ENCODE peak calls at places on chromosomes 7 and 10, in six cellular contexts. V, J, Q, D, A and U are unnamed samples.

GRCh38 chr7:150458756-150459155 is 8.3 kb downstream of the GIMAP8 start:
- DNase-seq in V (no peak), J (no peak), D (no peak), A (no peak), Q (no peak), U (no peak)

GRCh38 chr10:35667971-35668370 is 25.9 kb upstream of the FZD8 start:
- DNase-seq in V (no peak), Q (no peak), J (no peak), A (no peak), D (no peak), U (no peak)

GRCh38 chr7:134293029-134293740 is 23.5 kb downstream of the SLC35B4 start:
- DNase-seq in D (no peak), Q (no peak), J (no peak), V (no peak), A (peak), U (peak)

GRCh38 chr10:65931291-65932080 is 994.4 kb upstream of the LRRTM3 start:
- DNase-seq in D (no peak), V (no peak), A (no peak), Q (no peak), J (no peak), U (no peak)

GRCh38 chr10:29584436-29584835 is 50.3 kb downstream of the SVIL start:
- DNase-seq in J (no peak), Q (no peak), V (no peak), A (no peak), D (no peak), U (no peak)

GRCh38 chr7:1164436-1164835 is 4.4 kb upstream of the ZFAND2A start:
- DNase-seq in V (no peak), A (no peak), J (no peak), Q (no peak), D (no peak), U (no peak)

GRCh38 chr10:96619803-96620773 is 33.3 kb upstream of the TM9SF3 start:
- DNase-seq in Q (no peak), V (no peak), J (peak), D (no peak), A (no peak), U (no peak)

GRCh38 chr7:37160656-37161055 is 288.0 kb downstream of the ELMO1 start:
- DNase-seq in A (no peak), J (no peak), V (no peak), Q (no peak), D (no peak), U (no peak)

GRCh38 chr7:93890041-93890463 is 501 bp downstream of the TFPI2 start:
- DNase-seq in J (peak), V (no peak), D (no peak), A (no peak), Q (peak), U (peak)

GRCh38 chr7:27189560-27190283 is 4.7 kb upstream of the HOXA11 start:
- DNase-seq in J (no peak), Q (no peak), D (no peak), V (no peak), A (peak), U (no peak)

GRCh38 chr7:156669035-156669828 is 28.7 kb downstream of the RNF32 start:
- DNase-seq in D (no peak), A (no peak), V (no peak), Q (no peak), J (no peak), U (no peak)

GRCh38 chr10:63103971-63104409 is 29.1 kb upstream of the NRBF2 start:
- DNase-seq in D (no peak), Q (no peak), J (no peak), A (no peak), V (no peak), U (no peak)

GRCh38 chr10:129969528-129970264 is 5.6 kb upstream of the EBF3 start:
- DNase-seq in D (no peak), J (no peak), Q (no peak), A (no peak), V (no peak), U (no peak)

GRCh38 chr7:114554781-114555537 is 140.3 kb downstream of the FOXP2 start:
- DNase-seq in V (no peak), A (no peak), Q (no peak), J (peak), D (no peak), U (peak)

GRCh38 chr10:84588971-84589370 is 260.6 kb downstream of the CCSER2 start:
- DNase-seq in Q (no peak), J (no peak), V (no peak), A (no peak), D (no peak), U (no peak)

DNA sequence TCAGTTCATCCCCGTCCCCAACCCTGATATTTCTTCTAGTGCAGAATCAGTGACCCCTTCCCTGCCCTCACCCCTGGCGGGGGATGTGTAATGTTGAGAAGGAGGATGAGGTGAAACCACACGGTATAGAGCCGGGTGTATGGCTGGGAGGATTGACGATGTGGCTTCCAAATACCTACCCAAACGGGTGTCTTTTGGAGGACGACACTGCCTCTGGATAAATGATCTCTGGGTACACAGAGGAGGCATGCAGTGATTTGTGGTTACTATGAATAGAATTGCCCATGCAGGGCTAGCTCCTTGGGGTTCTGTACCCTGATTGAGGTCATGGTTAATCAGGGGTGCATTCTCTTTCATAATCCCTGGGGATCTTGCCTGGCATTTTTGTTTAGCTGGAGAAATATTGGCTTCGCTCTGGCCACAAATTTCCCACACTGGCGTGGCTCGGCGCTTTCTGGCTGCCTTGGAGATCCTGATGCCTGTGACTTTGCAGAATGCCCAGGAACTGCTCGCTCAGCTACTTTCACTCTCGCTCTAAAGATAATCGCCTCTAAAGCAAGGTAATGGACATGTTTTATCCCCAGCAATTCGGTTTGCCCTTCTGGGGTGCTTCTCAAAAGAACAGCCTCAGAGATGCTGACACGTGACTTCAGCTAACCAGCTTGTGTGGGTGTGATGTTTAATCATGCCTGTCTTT is 89.3 kb downstream of the RBM20 start:
- DNase-seq in J (peak), Q (no peak), V (no peak), A (peak), D (no peak), U (no peak)
- TF ChIP-seq CTCF in J (no peak), Q (no peak), V (no peak), A (no peak), D (no peak), U (no peak)

DNA sequence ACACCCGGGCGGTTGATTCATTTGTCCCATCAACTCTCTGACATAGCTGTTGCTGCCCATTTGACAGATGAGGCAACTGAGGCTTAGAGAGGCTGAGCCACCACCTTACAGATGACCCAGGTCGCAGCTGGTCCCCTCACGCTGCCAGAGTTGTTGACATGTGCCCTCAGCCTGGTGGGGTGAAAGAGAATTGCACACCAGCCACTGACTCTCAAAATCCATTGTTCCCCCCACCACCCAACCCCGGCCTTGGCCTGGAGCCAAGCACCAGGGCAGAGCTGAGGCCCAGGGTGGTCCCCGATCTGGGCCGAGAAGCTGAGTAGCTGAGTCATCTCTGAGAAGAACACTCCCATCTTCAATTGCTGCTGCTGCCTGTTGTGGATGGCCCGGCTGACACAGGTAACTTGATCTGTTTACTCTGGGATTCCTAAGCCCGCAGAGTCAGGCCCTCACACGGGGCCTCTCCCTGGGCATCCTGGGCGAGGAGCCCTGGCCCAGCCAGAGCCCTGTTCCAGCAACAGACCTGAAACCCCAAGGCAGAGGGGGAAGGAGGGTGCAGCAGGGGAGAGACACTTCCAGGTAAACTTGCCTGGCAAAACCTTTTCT is 27.5 kb downstream of the PVRIG start:
- DNase-seq in Q (no peak), A (no peak), J (peak), D (peak), V (peak), U (no peak)
- TF ChIP-seq CTCF in Q (no peak), A (no peak), J (peak), D (no peak), V (no peak), U (no peak)

DNA sequence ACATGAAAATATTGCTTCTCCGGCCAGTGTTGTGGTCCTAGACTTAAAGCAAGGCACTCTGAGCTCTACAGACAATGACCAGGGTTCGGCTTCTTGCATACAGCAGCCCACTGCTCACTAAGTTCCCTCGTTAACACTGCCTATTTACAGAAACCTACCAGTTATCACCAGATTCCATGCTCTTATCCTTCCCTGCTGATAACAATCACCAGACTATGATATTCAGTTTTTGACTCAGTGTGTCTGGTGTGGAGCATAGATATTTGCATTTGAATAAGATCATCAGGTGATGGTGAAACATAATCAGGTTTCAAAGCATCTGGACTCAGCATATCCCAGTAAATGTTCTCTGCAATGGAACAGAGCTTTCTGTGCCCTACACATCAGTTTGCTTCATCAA is 182.3 kb downstream of the SNX13 start:
- DNase-seq in Q (no peak), A (no peak), D (no peak), V (no peak), J (no peak), U (no peak)
- TF ChIP-seq CTCF in Q (no peak), A (no peak), D (no peak), V (no peak), J (no peak), U (no peak)

GRCh38 chr10:48535416-48536225 is 69.3 kb downstream of the ARHGAP22 start:
- DNase-seq in J (no peak), Q (no peak), A (peak), D (no peak), V (no peak), U (no peak)
- TF ChIP-seq CTCF in J (no peak), Q (no peak), A (no peak), D (no peak), V (peak), U (peak)

GRCh38 chr10:75724047-75724446 is 292.6 kb downstream of the LRMDA start:
- DNase-seq in D (no peak), A (no peak), V (no peak), Q (no peak), J (no peak), U (no peak)

GRCh38 chr10:75723319-75723965 is 292.0 kb downstream of the LRMDA start:
- DNase-seq in D (no peak), A (no peak), J (no peak), V (no peak), Q (no peak), U (no peak)

GRCh38 chr10:75718996-75719395 is 287.6 kb downstream of the LRMDA start:
- DNase-seq in D (no peak), J (peak), Q (no peak), V (no peak), A (no peak), U (no peak)

GRCh38 chr10:75726522-75727493 is 295.4 kb downstream of the LRMDA start:
- DNase-seq in V (no peak), Q (no peak), D (no peak), J (no peak), A (no peak), U (no peak)

DNA sequence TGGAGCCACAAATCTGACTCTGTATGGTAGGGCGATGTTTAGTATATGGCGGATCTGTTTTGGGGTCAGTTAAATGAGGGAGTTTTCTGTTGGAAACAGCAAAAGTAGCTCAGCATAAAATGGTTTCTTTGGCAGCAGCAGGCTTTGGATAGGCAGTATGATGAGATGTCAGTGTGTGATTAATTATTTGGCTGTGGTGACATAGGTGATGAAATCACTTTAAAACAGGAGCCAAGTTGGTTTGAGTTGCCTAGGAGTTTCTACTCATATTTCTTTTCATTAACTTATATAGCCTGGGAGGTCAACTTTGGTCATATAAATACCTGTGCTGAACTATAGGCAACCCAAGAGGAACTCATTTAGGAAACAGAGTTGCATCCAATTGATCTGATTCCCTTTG is 291.2 kb downstream of the LRMDA start:
- DNase-seq in D (no peak), Q (no peak), J (no peak), V (no peak), A (no peak), U (no peak)
- TF ChIP-seq CTCF in D (no peak), Q (no peak), J (no peak), V (no peak), A (no peak), U (no peak)

GRCh38 chr10:6012506-6012905 is 35.2 kb upstream of the IL15RA start:
- DNase-seq in Q (no peak), D (no peak), A (peak), V (no peak), J (no peak), U (no peak)

GRCh38 chr10:6011558-6011957 is 34.2 kb upstream of the IL15RA start:
- DNase-seq in Q (no peak), D (no peak), J (no peak), A (peak), V (no peak), U (no peak)

GRCh38 chr10:6009961-6010360 is 32.6 kb upstream of the IL15RA start:
- DNase-seq in Q (no peak), A (no peak), V (no peak), J (no peak), D (no peak), U (no peak)

GRCh38 chr10:6009159-6009558 is 31.8 kb upstream of the IL15RA start:
- DNase-seq in V (peak), A (no peak), Q (no peak), J (peak), D (no peak), U (no peak)

GRCh38 chr10:6010569-6010968 is 33.2 kb upstream of the IL15RA start:
- DNase-seq in A (no peak), D (no peak), Q (no peak), V (no peak), J (no peak), U (no peak)
- TF ChIP-seq CTCF in A (no peak), D (no peak), Q (no peak), V (no peak), J (no peak), U (no peak)

DNA sequence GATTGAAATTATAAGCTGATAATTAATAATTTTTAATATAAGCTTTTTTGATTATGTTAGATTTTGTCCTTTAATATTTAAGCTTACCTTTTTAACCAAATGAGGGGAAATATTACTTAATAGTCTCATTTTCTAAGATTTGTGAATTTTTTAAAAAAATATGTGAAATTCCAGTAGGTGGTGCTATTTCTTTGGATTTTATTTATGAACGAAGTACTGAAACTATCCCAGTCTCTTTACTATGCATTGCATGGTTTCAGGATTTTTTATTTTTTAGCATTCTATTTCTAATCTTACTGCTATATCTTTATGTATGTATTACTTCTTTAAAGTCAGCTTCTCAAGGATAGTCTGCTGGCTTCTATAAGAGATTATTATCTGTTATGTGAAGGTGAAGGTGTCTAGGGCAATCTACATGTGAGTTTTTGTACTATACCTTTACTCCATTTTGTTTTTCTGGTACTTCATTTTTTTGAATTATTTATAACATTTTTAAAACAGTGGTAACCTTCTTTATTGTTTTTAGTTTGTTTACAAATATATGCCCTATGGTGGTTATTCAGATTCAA is 78.3 kb downstream of the ATRNL1 start:
- DNase-seq in J (peak), A (no peak), Q (no peak), V (no peak), D (no peak), U (no peak)
- TF ChIP-seq CTCF in J (peak), A (peak), Q (peak), V (peak), D (peak), U (peak)